ENCODE peak calls at places on chromosomes 4 and X, in eight cellular contexts. One of them, this sample, is unnamed.

GRCh38 chr4:166017804-166018203 is 144.8 kb downstream of the TLL1 start:
- DNase-seq in GM19239: no peak
- DNase-seq in GM03348: no peak
- DNase-seq in H1: no peak
- DNase-seq in dermis blood vessel endothelial cell: no peak
- DNase-seq in H7: no peak
- DNase-seq in NCI-H1436: no peak
- DNase-seq in non-pigmented ciliary epithelial cell: no peak
- DNase-seq in this sample: no peak

GRCh38 chr4:158159054-158159717 is 13.6 kb downstream of the GASK1B start:
- DNase-seq in H7: no peak
- DNase-seq in NCI-H1436: no peak
- DNase-seq in dermis blood vessel endothelial cell: peak; percentile 75
- DNase-seq in GM19239: no peak
- DNase-seq in non-pigmented ciliary epithelial cell: peak; percentile 79
- DNase-seq in H1: no peak
- DNase-seq in GM03348: peak; percentile 10
- DNase-seq in this sample: no peak

GRCh38 chr4:26181616-26182015 is 139.2 kb upstream of the RBPJ start:
- DNase-seq in NCI-H1436: no peak
- DNase-seq in GM19239: no peak
- DNase-seq in GM03348: no peak
- DNase-seq in non-pigmented ciliary epithelial cell: no peak
- DNase-seq in H1: no peak
- DNase-seq in H7: no peak
- DNase-seq in dermis blood vessel endothelial cell: no peak
- DNase-seq in this sample: no peak

GRCh38 chr4:81506731-81507130 is 35.0 kb upstream of the RASGEF1B start:
- DNase-seq in NCI-H1436: no peak
- DNase-seq in GM03348: no peak
- DNase-seq in H7: no peak
- DNase-seq in non-pigmented ciliary epithelial cell: no peak
- DNase-seq in dermis blood vessel endothelial cell: no peak
- DNase-seq in GM19239: no peak
- DNase-seq in H1: no peak
- DNase-seq in this sample: no peak

GRCh38 chr4:105990933-105991332 is 95.7 kb downstream of the NPNT start:
- DNase-seq in GM19239: no peak
- DNase-seq in non-pigmented ciliary epithelial cell: peak; percentile 48
- DNase-seq in H1: no peak
- DNase-seq in H7: no peak
- DNase-seq in GM03348: peak; percentile 65
- DNase-seq in NCI-H1436: no peak
- DNase-seq in dermis blood vessel endothelial cell: peak; percentile 98
- DNase-seq in this sample: no peak

GRCh38 chr4:13386405-13387107 is 97.6 kb downstream of the RAB28 start:
- DNase-seq in GM03348: no peak
- DNase-seq in dermis blood vessel endothelial cell: no peak
- DNase-seq in GM19239: no peak
- DNase-seq in H7: no peak
- DNase-seq in NCI-H1436: no peak
- DNase-seq in non-pigmented ciliary epithelial cell: no peak
- DNase-seq in H1: no peak
- DNase-seq in this sample: no peak

GRCh38 chr4:173252024-173252935 is 81.9 kb downstream of the HMGB2 start:
- DNase-seq in NCI-H1436: peak; percentile 56
- DNase-seq in H7: no peak
- DNase-seq in H1: no peak
- DNase-seq in dermis blood vessel endothelial cell: peak; percentile 98
- DNase-seq in GM03348: peak; percentile 80
- DNase-seq in GM19239: no peak
- DNase-seq in non-pigmented ciliary epithelial cell: peak; percentile 99
- DNase-seq in this sample: peak; percentile 54

GRCh38 chr4:25406081-25406692 is 29.1 kb downstream of the ANAPC4 start:
- DNase-seq in non-pigmented ciliary epithelial cell: peak; percentile 10
- DNase-seq in GM19239: no peak
- DNase-seq in dermis blood vessel endothelial cell: no peak
- DNase-seq in GM03348: no peak
- DNase-seq in H1: no peak
- DNase-seq in H7: no peak
- DNase-seq in NCI-H1436: no peak
- DNase-seq in this sample: no peak

GRCh38 chrX:12885508-12885907 is 18.6 kb downstream of the TLR7 start:
- DNase-seq in H1: no peak
- DNase-seq in dermis blood vessel endothelial cell: no peak
- DNase-seq in GM19239: no peak
- DNase-seq in NCI-H1436: no peak
- DNase-seq in GM03348: no peak
- DNase-seq in H7: no peak
- DNase-seq in non-pigmented ciliary epithelial cell: no peak
- DNase-seq in this sample: no peak

GRCh38 chr4:30725562-30725961 is 5.4 kb downstream of the PCDH7 start:
- DNase-seq in GM03348: no peak
- DNase-seq in GM19239: no peak
- DNase-seq in dermis blood vessel endothelial cell: no peak
- DNase-seq in H7: no peak
- DNase-seq in non-pigmented ciliary epithelial cell: no peak
- DNase-seq in H1: no peak
- DNase-seq in NCI-H1436: no peak
- DNase-seq in this sample: no peak

GRCh38 chrX:40444133-40444532 is 136.6 kb upstream of the ATP6AP2 start:
- DNase-seq in H1: no peak
- DNase-seq in dermis blood vessel endothelial cell: no peak
- DNase-seq in non-pigmented ciliary epithelial cell: no peak
- DNase-seq in H7: no peak
- DNase-seq in GM19239: no peak
- DNase-seq in GM03348: no peak
- DNase-seq in NCI-H1436: no peak
- DNase-seq in this sample: no peak

GRCh38 chrX:6729581-6729980 is 194.7 kb upstream of the VCX3A start:
- DNase-seq in H7: no peak
- DNase-seq in non-pigmented ciliary epithelial cell: no peak
- DNase-seq in NCI-H1436: no peak
- DNase-seq in dermis blood vessel endothelial cell: no peak
- DNase-seq in H1: no peak
- DNase-seq in GM03348: no peak
- DNase-seq in GM19239: no peak
- DNase-seq in this sample: peak; percentile 52

GRCh38 chr4:4492161-4492847 is 49.5 kb downstream of the STX18 start:
- DNase-seq in GM03348: peak; percentile 51
- DNase-seq in H7: no peak
- DNase-seq in GM19239: peak; percentile 23
- DNase-seq in non-pigmented ciliary epithelial cell: no peak
- DNase-seq in NCI-H1436: no peak
- DNase-seq in H1: no peak
- DNase-seq in dermis blood vessel endothelial cell: peak; percentile 56
- DNase-seq in this sample: no peak

GRCh38 chrX:50609796-50610195 is 139.2 kb upstream of the DGKK start:
- DNase-seq in GM03348: peak; percentile 7
- DNase-seq in H1: no peak
- DNase-seq in GM19239: no peak
- DNase-seq in NCI-H1436: no peak
- DNase-seq in dermis blood vessel endothelial cell: peak; percentile 65
- DNase-seq in non-pigmented ciliary epithelial cell: peak; percentile 14
- DNase-seq in H7: no peak
- DNase-seq in this sample: no peak

GRCh38 chr4:84498203-84499026 is 677 bp downstream of the NKX6-1 start:
- DNase-seq in non-pigmented ciliary epithelial cell: no peak
- DNase-seq in NCI-H1436: peak; percentile 30
- DNase-seq in dermis blood vessel endothelial cell: peak; percentile 23
- DNase-seq in GM03348: peak; percentile 62
- DNase-seq in H1: no peak
- DNase-seq in H7: peak; percentile 55
- DNase-seq in GM19239: no peak
- DNase-seq in this sample: peak; percentile 75

GRCh38 chr4:6369924-6370645 is 100.4 kb downstream of the WFS1 start:
- DNase-seq in H7: peak; percentile 93
- DNase-seq in GM03348: no peak
- DNase-seq in H1: no peak
- DNase-seq in dermis blood vessel endothelial cell: no peak
- DNase-seq in non-pigmented ciliary epithelial cell: no peak
- DNase-seq in GM19239: no peak
- DNase-seq in NCI-H1436: no peak
- DNase-seq in this sample: peak; percentile 82

GRCh38 chr4:141132689-141133145 is 552 bp downstream of the RNF150 start:
- DNase-seq in GM19239: no peak
- DNase-seq in non-pigmented ciliary epithelial cell: no peak
- DNase-seq in NCI-H1436: no peak
- DNase-seq in H1: no peak
- DNase-seq in GM03348: peak; percentile 89
- DNase-seq in H7: peak; percentile 89
- DNase-seq in dermis blood vessel endothelial cell: peak; percentile 12
- DNase-seq in this sample: no peak

GRCh38 chrX:69192603-69193002 is 27.4 kb upstream of the PJA1 start:
- DNase-seq in H1: no peak
- DNase-seq in non-pigmented ciliary epithelial cell: no peak
- DNase-seq in GM19239: no peak
- DNase-seq in H7: no peak
- DNase-seq in GM03348: no peak
- DNase-seq in dermis blood vessel endothelial cell: no peak
- DNase-seq in NCI-H1436: no peak
- DNase-seq in this sample: no peak

GRCh38 chr4:56752985-56753384 is 68.5 kb downstream of the SPINK2 start:
- DNase-seq in non-pigmented ciliary epithelial cell: no peak
- DNase-seq in GM03348: no peak
- DNase-seq in GM19239: no peak
- DNase-seq in NCI-H1436: no peak
- DNase-seq in H7: no peak
- DNase-seq in H1: no peak
- DNase-seq in dermis blood vessel endothelial cell: no peak
- DNase-seq in this sample: peak; percentile 90

GRCh38 chr4:147288512-147288911 is 192.4 kb upstream of the EDNRA start:
- DNase-seq in non-pigmented ciliary epithelial cell: no peak
- DNase-seq in H7: no peak
- DNase-seq in H1: no peak
- DNase-seq in GM03348: no peak
- DNase-seq in NCI-H1436: no peak
- DNase-seq in dermis blood vessel endothelial cell: no peak
- DNase-seq in GM19239: no peak
- DNase-seq in this sample: no peak

GRCh38 chrX:112997991-112998390 is 157.4 kb upstream of the AMOT start:
- DNase-seq in GM03348: no peak
- DNase-seq in non-pigmented ciliary epithelial cell: no peak
- DNase-seq in dermis blood vessel endothelial cell: no peak
- DNase-seq in NCI-H1436: no peak
- DNase-seq in H7: no peak
- DNase-seq in GM19239: no peak
- DNase-seq in H1: no peak
- DNase-seq in this sample: peak; percentile 14

GRCh38 chrX:115452256-115452655 is 108.7 kb upstream of the PLS3 start:
- DNase-seq in non-pigmented ciliary epithelial cell: no peak
- DNase-seq in GM03348: peak; percentile 3
- DNase-seq in dermis blood vessel endothelial cell: peak; percentile 12
- DNase-seq in NCI-H1436: no peak
- DNase-seq in H1: no peak
- DNase-seq in GM19239: no peak
- DNase-seq in H7: no peak
- DNase-seq in this sample: no peak